ENCODE peak calls at places on chromosome 1, in seven cellular contexts. A is PC-3, S is kidney tubule cell, W is H54, R is GM23338, I is T-helper 17 cell, K is SK-MEL-5. V is an unnamed sample.

GRCh38 chr1:199218065-199218464 is 579.2 kb downstream of the PTPRC start:
- DNase-seq in A (no peak), S (no peak), W (no peak), R (peak), I (no peak), K (no peak), V (no peak)

GRCh38 chr1:65395887-65396612 is 24.4 kb upstream of the LEPR start:
- DNase-seq in A (peak), S (peak), W (no peak), R (peak), I (no peak), K (no peak), V (peak)

GRCh38 chr1:48916121-48917069 is 139.7 kb upstream of the BEND5 start:
- DNase-seq in A (peak), S (peak), W (peak), R (peak), I (no peak), K (peak), V (no peak)

GRCh38 chr1:232143315-232143886 is 486.5 kb downstream of the SIPA1L2 start:
- DNase-seq in A (no peak), S (no peak), W (no peak), R (peak), I (no peak), K (no peak), V (no peak)

GRCh38 chr1:172108494-172108893 is 267.2 kb downstream of the DNM3 start:
- DNase-seq in A (peak), S (peak), W (no peak), R (no peak), I (no peak), K (no peak), V (peak)

GRCh38 chr1:84370831-84371394 is 27.4 kb upstream of the DNASE2B start:
- DNase-seq in A (peak), S (peak), W (no peak), R (no peak), I (no peak), K (no peak), V (peak)

GRCh38 chr1:67732750-67733151 is 47.8 kb downstream of the GADD45A start:
- DNase-seq in A (no peak), S (no peak), W (no peak), R (no peak), I (no peak), K (no peak), V (no peak)

GRCh38 chr1:2124446-2125198 is 70.0 kb downstream of the FAAP20 start:
- DNase-seq in A (peak), S (no peak), W (no peak), R (no peak), I (no peak), K (no peak), V (no peak)

GRCh38 chr1:24421502-24421901 is 5.9 kb downstream of the NIPAL3 start:
- DNase-seq in A (peak), S (no peak), W (no peak), R (peak), I (no peak), K (peak), V (no peak)

GRCh38 chr1:150895618-150896017 is 8.7 kb downstream of the CTXND2 start:
- DNase-seq in A (peak), S (peak), W (no peak), R (no peak), I (no peak), K (peak), V (peak)

GRCh38 chr1:75725861-75726361 is 1.4 kb downstream of the ACADM start:
- DNase-seq in A (peak), S (peak), W (no peak), R (peak), I (no peak), K (no peak), V (no peak)

GRCh38 chr1:171869097-171869496 is 27.8 kb downstream of the DNM3 start:
- DNase-seq in A (no peak), S (peak), W (no peak), R (no peak), I (no peak), K (no peak), V (no peak)

GRCh38 chr1:228020686-228021525 is 14.1 kb downstream of the WNT3A start:
- DNase-seq in A (no peak), S (no peak), W (no peak), R (no peak), I (no peak), K (no peak), V (no peak)

GRCh38 chr1:214552174-214552608 is 789 bp upstream of the PTPN14 start:
- DNase-seq in A (peak), S (peak), W (peak), R (peak), I (no peak), K (peak), V (peak)

GRCh38 chr1:89605692-89606091 is 27.2 kb upstream of the LRRC8C start:
- DNase-seq in A (peak), S (peak), W (peak), R (no peak), I (no peak), K (peak), V (peak)

GRCh38 chr1:156480411-156481192 is 20.0 kb downstream of the MEF2D start:
- DNase-seq in A (no peak), S (no peak), W (no peak), R (peak), I (peak), K (peak), V (no peak)

GRCh38 chr1:115764541-115764940 is 4.0 kb downstream of the CASQ2 start:
- DNase-seq in A (peak), S (peak), W (no peak), R (peak), I (no peak), K (peak), V (peak)

GRCh38 chr1:174258148-174258550 is 98.8 kb downstream of the RABGAP1L start:
- DNase-seq in A (peak), S (peak), W (no peak), R (peak), I (no peak), K (peak), V (peak)

GRCh38 chr1:10629816-10630571 is 155.2 kb downstream of the PEX14 start:
- DNase-seq in A (no peak), S (no peak), W (no peak), R (no peak), I (peak), K (no peak), V (no peak)

GRCh38 chr1:44576456-44577150 is 97.7 kb downstream of the TMEM53 start:
- DNase-seq in A (no peak), S (no peak), W (no peak), R (peak), I (no peak), K (no peak), V (no peak)

GRCh38 chr1:20099533-20099932 is 19.8 kb downstream of the PLA2G2D start:
- DNase-seq in A (no peak), S (no peak), W (no peak), R (no peak), I (no peak), K (no peak), V (no peak)

GRCh38 chr1:110637475-110637874 is 31.3 kb upstream of the KCNA2 start:
- DNase-seq in A (no peak), S (no peak), W (no peak), R (no peak), I (no peak), K (no peak), V (no peak)

GRCh38 chr1:19374926-19375325 is 62.8 kb downstream of the SLC66A1 start:
- DNase-seq in A (no peak), S (no peak), W (no peak), R (no peak), I (no peak), K (no peak), V (no peak)

GRCh38 chr1:16117369-16117768 is 38.5 kb downstream of the EPHA2 start:
- DNase-seq in A (no peak), S (no peak), W (no peak), R (no peak), I (no peak), K (no peak), V (no peak)

GRCh38 chr1:115089443-115090340 is at the start of gene TSPAN2:
- DNase-seq in A (peak), S (peak), W (no peak), R (peak), I (peak), K (no peak), V (no peak)

GRCh38 chr1:33466159-33466558 is 6.3 kb upstream of the ZSCAN20 start:
- DNase-seq in A (no peak), S (no peak), W (no peak), R (no peak), I (no peak), K (no peak), V (no peak)

GRCh38 chr1:93433407-93433961 is 14.4 kb upstream of the FNBP1L start:
- DNase-seq in A (no peak), S (peak), W (no peak), R (peak), I (no peak), K (no peak), V (no peak)

GRCh38 chr1:30816211-30817082 is 58.9 kb upstream of the LAPTM5 start:
- DNase-seq in A (peak), S (peak), W (peak), R (peak), I (no peak), K (peak), V (peak)

GRCh38 chr1:245512181-245512888 is 357.6 kb downstream of the KIF26B start:
- DNase-seq in A (no peak), S (no peak), W (no peak), R (no peak), I (no peak), K (peak), V (peak)

GRCh38 chr1:245901037-245901436 is 606.0 kb downstream of the SMYD3 start:
- DNase-seq in A (no peak), S (no peak), W (no peak), R (no peak), I (no peak), K (no peak), V (no peak)

GRCh38 chr1:111833334-111833733 is 77.6 kb downstream of the DDX20 start:
- DNase-seq in A (peak), S (no peak), W (no peak), R (peak), I (no peak), K (no peak), V (no peak)

GRCh38 chr1:163361123-163361934 is 39.6 kb downstream of the NUF2 start:
- DNase-seq in A (peak), S (peak), W (no peak), R (peak), I (no peak), K (peak), V (no peak)

GRCh38 chr1:209805875-209806760 is at the start of gene IRF6:
- DNase-seq in A (peak), S (peak), W (no peak), R (peak), I (peak), K (no peak), V (peak)